ENCODE peak calls at places on chromosomes 4 and X, in six cellular contexts. Y is spleen, M is sigmoid colon, S is uterus, Z is neural crest cell, K is epithelial cell of esophagus. F is an unnamed sample.
A peak's percentile ranks its signal among the peaks of the same experiment; 100 is the strongest.

GRCh38 chr4:161428180-161428965 is 735.4 kb downstream of the FSTL5 start:
- DNase-seq in S (no peak), M (no peak), K (no peak), Z (no peak), Y (no peak), F (no peak)

GRCh38 chrX:55451125-55451524 is 802 bp upstream of the MAGEH1 start:
- DNase-seq in Z (no peak), Y (no peak), S (no peak), K (no peak), M (no peak), F (no peak)

GRCh38 chrX:68945603-68946228 is 116.9 kb downstream of the EFNB1 start:
- DNase-seq in S (no peak), M (peak; percentile 30), K (peak; percentile 39), Z (peak; percentile 11), Y (peak; percentile 49), F (peak; percentile 8)

GRCh38 chr4:100428051-100428450 is 89.8 kb downstream of the EMCN start:
- DNase-seq in M (no peak), K (peak; percentile 96), S (no peak), Z (no peak), Y (no peak), F (no peak)

GRCh38 chr4:110808371-110808878 is 185.5 kb upstream of the PITX2 start:
- DNase-seq in S (no peak), Z (no peak), K (peak; percentile 29), Y (no peak), M (no peak), F (no peak)

GRCh38 chrX:42746606-42747005 is 31.4 kb downstream of the PPP1R2C start:
- DNase-seq in S (no peak), K (peak; percentile 25), M (no peak), Z (no peak), Y (no peak), F (no peak)

GRCh38 chr4:84870398-84871163 is 95.9 kb downstream of the WDFY3 start:
- DNase-seq in M (no peak), Y (no peak), S (no peak), Z (no peak), K (peak; percentile 51), F (no peak)

GRCh38 chr4:41257257-41257900 is 651 bp downstream of the UCHL1 start:
- DNase-seq in Z (peak; percentile 41), M (peak; percentile 70), Y (peak; percentile 75), S (no peak), K (peak; percentile 38), F (peak; percentile 59)

GRCh38 chr4:149441338-149441737 is 374.3 kb downstream of the IQCM start:
- DNase-seq in M (no peak), Y (no peak), K (peak; percentile 51), Z (no peak), S (no peak), F (no peak)

GRCh38 chr4:41143721-41144379 is 70.5 kb downstream of the APBB2 start:
- DNase-seq in S (no peak), Z (no peak), M (no peak), K (no peak), Y (no peak), F (no peak)

GRCh38 chr4:65071532-65071931 is 598.8 kb downstream of the EPHA5 start:
- DNase-seq in M (no peak), K (peak; percentile 52), S (no peak), Y (no peak), Z (no peak), F (no peak)

GRCh38 chr4:176540814-176541213 is 221.0 kb downstream of the SPCS3 start:
- DNase-seq in S (no peak), K (peak; percentile 62), Y (no peak), Z (no peak), M (no peak), F (no peak)

GRCh38 chr4:84494518-84494917 is 4.6 kb downstream of the NKX6-1 start:
- DNase-seq in K (no peak), Z (no peak), Y (no peak), S (no peak), M (no peak), F (no peak)

GRCh38 chr4:39469429-39470077 is 10.7 kb downstream of the LIAS start:
- DNase-seq in K (peak; percentile 62), Y (no peak), Z (peak; percentile 24), M (no peak), S (peak; percentile 29), F (peak; percentile 22)

GRCh38 chr4:14078311-14078710 is 450.8 kb upstream of the BOD1L1 start:
- DNase-seq in M (no peak), S (no peak), Y (no peak), K (no peak), Z (no peak), F (no peak)

GRCh38 chr4:16250665-16251365 is 24.5 kb upstream of the TAPT1 start:
- DNase-seq in Y (no peak), Z (no peak), S (no peak), K (no peak), M (no peak), F (no peak)

GRCh38 chr4:52868138-52868537 is 6.0 kb downstream of the RASL11B start:
- DNase-seq in Y (no peak), K (no peak), S (peak; percentile 35), Z (no peak), M (no peak), F (no peak)

DNA sequence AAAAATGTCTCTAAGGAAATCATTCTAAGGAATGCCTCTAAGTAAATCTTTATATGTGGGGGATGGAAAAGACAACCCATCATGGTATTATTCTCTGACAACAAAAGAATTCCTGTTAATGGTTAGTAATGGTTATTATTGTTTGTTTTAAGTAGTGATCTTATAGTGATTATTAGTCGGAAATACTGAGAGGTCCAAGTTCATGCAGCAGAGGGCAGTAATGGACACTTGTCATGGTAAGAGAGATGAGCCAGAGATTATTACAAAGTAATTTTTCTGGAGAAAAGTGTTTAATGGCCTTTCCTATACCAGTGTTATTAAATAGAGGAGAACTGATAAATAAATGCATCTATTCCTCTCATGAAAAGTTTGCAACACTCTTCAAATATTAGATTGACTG is 8.1 kb upstream of the DKK2 start:
- DNase-seq in M (no peak), Z (no peak), K (peak; percentile 21), S (no peak), Y (no peak), F (no peak)
- TF ChIP-seq CTCF in M (no peak), Z (peak; percentile 49), K (no peak), S (no peak), Y (no peak), F (no peak)

GRCh38 chrX:121308276-121308805 is 260.9 kb downstream of the GLUD2 start:
- DNase-seq in Z (peak; percentile 1), M (no peak), S (peak; percentile 15), K (peak; percentile 55), Y (no peak), F (no peak)
- TF ChIP-seq CTCF in Z (peak; percentile 61), M (no peak), S (peak; percentile 10), K (peak; percentile 60), Y (no peak), F (peak; percentile 56)

GRCh38 chrX:140701480-140701879 is 8.1 kb upstream of the LINC00632 start:
- DNase-seq in Y (no peak), Z (no peak), M (no peak), S (no peak), K (peak; percentile 19), F (no peak)
- TF ChIP-seq CTCF in Y (no peak), Z (peak; percentile 73), M (no peak), S (peak; percentile 19), K (no peak), F (peak; percentile 58)

GRCh38 chr4:153679476-153679875 is 4.6 kb upstream of the TLR2 start:
- DNase-seq in Y (peak; percentile 53), K (no peak), M (no peak), Z (no peak), S (no peak), F (no peak)
- TF ChIP-seq CTCF in Y (no peak), K (no peak), M (no peak), Z (no peak), S (no peak), F (no peak)

GRCh38 chrX:123173833-123174232 is 10.2 kb upstream of the GRIA3 start:
- DNase-seq in K (peak; percentile 8), Y (no peak), Z (no peak), S (no peak), M (no peak), F (no peak)
- TF ChIP-seq CTCF in K (no peak), Y (no peak), Z (peak; percentile 44), S (no peak), M (no peak), F (peak; percentile 27)

GRCh38 chr4:8545439-8545765 is 34.8 kb upstream of the GPR78 start:
- DNase-seq in K (no peak), Z (no peak), S (no peak), Y (peak; percentile 54), M (no peak), F (no peak)

GRCh38 chr4:8548731-8549351 is 31.4 kb upstream of the GPR78 start:
- DNase-seq in Z (no peak), Y (peak; percentile 36), S (no peak), K (no peak), M (no peak), F (no peak)

GRCh38 chr4:8546766-8547107 is 33.5 kb upstream of the GPR78 start:
- DNase-seq in M (peak; percentile 26), K (no peak), S (no peak), Z (no peak), Y (peak; percentile 61), F (no peak)

GRCh38 chr4:8547912-8548730 is 32.1 kb upstream of the GPR78 start:
- DNase-seq in Z (no peak), Y (peak; percentile 56), M (no peak), S (no peak), K (no peak), F (no peak)

DNA sequence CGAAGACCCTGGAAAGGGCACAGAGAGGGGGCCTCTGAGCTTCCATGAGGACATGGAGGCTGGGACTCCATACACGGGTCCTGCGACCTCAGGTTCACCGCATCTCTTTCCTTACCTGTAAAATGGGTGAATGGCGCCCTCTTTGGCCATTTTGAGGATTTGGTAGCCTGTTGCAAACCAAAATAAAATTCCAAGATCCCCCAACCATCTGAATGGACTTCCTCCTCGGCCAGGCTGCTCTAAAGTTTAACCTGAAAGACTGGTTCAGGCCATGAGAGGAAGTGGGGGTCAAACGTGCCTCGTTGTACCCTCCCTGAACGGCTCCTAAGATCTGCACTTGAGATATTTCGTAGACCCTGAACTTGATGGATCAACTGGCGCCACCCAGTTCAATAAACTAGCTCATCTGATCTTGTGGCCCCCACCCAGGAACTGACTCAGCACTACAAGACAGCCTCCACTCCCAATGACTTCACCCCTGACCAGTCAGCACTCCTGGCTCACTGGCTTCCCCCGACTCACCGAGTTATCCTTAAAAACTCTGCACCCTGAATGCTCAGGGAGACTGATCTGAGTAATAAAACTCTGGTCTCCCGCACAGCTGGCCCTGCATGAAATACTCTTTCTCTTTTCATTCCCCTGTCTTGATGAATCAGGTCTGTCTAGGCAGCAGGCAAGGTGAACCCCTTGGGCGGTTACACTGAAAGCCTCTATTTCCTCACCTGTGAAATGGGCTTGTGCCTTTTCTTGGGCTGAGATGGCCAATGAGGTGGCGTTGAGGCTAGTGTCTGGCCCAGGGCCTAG is 32.9 kb upstream of the GPR78 start:
- DNase-seq in K (peak; percentile 45), M (no peak), Y (peak; percentile 37), S (no peak), Z (no peak), F (no peak)
- TF ChIP-seq CTCF in K (no peak), M (peak; percentile 4), Y (peak; percentile 8), S (peak; percentile 23), Z (peak; percentile 52), F (peak; percentile 57)

GRCh38 chrX:71870337-71871098 is 40.1 kb upstream of the NHSL2 start:
- DNase-seq in Y (no peak), S (no peak), Z (peak; percentile 8), K (no peak), M (no peak), F (peak; percentile 25)
- TF ChIP-seq CTCF in Y (no peak), S (no peak), Z (peak; percentile 43), K (no peak), M (no peak), F (peak; percentile 58)

F was measured in progenitor cell of endocrine pancreas.